ENCODE peak calls at places on chromosomes 16 and 17, in four cellular contexts. Q is Ammon's horn; W is activated naive CD4-positive, alpha-beta T cell treated with anti-CD3 and anti-CD28 coated beads, Interleukin-2, amount 50 U/mL, for 72 hours; B is fibroblast of the aortic adventitia. A is an unnamed sample.

GRCh38 chr16:48053346-48053745 is 102.4 kb downstream of the ABCC12 start:
- DNase-seq in Q (no peak), W (no peak), B (peak), A (no peak)

GRCh38 chr17:32266389-32267269 is 997 bp downstream of the RHBDL3 start:
- DNase-seq in Q (no peak), W (peak), B (no peak), A (no peak)

GRCh38 chr17:77285594-77286390 is 145.0 kb downstream of the SEC14L1 start:
- DNase-seq in Q (peak), W (peak), B (peak), A (peak)

GRCh38 chr17:40068129-40068581 is 5.4 kb downstream of the THRA start:
- DNase-seq in Q (peak), W (no peak), B (no peak), A (no peak)

GRCh38 chr16:56632160-56632847 is at the start of gene MT1M:
- DNase-seq in Q (peak), W (no peak), B (no peak), A (no peak)

GRCh38 chr16:55138298-55138697 is 185.7 kb upstream of the IRX6 start:
- DNase-seq in Q (no peak), W (no peak), B (no peak), A (no peak)

GRCh38 chr17:75557075-75557851 is 30.3 kb upstream of the MYO15B start:
- DNase-seq in Q (peak), W (no peak), B (peak), A (peak)

GRCh38 chr17:50129946-50130777 is at the start of gene SAMD14:
- DNase-seq in Q (no peak), W (peak), B (no peak), A (no peak)

GRCh38 chr17:7946441-7946840 is 14.4 kb downstream of the CNTROB start:
- DNase-seq in Q (no peak), W (no peak), B (no peak), A (no peak)

GRCh38 chr17:17713839-17714238 is 32.6 kb downstream of the RAI1 start:
- DNase-seq in Q (no peak), W (no peak), B (peak), A (peak)

GRCh38 chr17:29412780-29413565 is 22.8 kb downstream of the TAOK1 start:
- DNase-seq in Q (no peak), W (no peak), B (peak), A (no peak)

GRCh38 chr17:57343717-57344116 is 87.4 kb downstream of the MSI2 start:
- DNase-seq in Q (no peak), W (no peak), B (no peak), A (no peak)

GRCh38 chr16:57185446-57185944 is 344 bp downstream of the PSME3IP1 start:
- DNase-seq in Q (peak), W (no peak), B (peak), A (peak)

GRCh38 chr16:53404959-53405358 is 29.3 kb upstream of the RBL2 start:
- DNase-seq in Q (no peak), W (no peak), B (peak), A (no peak)

GRCh38 chr17:69269174-69269998 is 40.8 kb upstream of the ABCA10 start:
- DNase-seq in Q (peak), W (no peak), B (peak), A (no peak)

GRCh38 chr16:63361032-63361624 is 1324.9 kb upstream of the CDH8 start:
- DNase-seq in Q (peak), W (no peak), B (peak), A (peak)

GRCh38 chr16:71350821-71351557 is 7.5 kb upstream of the CALB2 start:
- DNase-seq in Q (no peak), W (no peak), B (no peak), A (no peak)

GRCh38 chr16:919658-920631 is 50.8 kb downstream of the LMF1 start:
- DNase-seq in Q (no peak), W (no peak), B (peak), A (peak)

GRCh38 chr17:50561796-50562195 is 1.3 kb downstream of the CACNA1G start:
- DNase-seq in Q (no peak), W (no peak), B (no peak), A (no peak)

GRCh38 chr16:4505356-4506153 is 29.4 kb downstream of the HMOX2 start:
- DNase-seq in Q (no peak), W (peak), B (no peak), A (no peak)

GRCh38 chr17:80035937-80036714 is at the start of gene CCDC40:
- DNase-seq in Q (peak), W (peak), B (peak), A (peak)

GRCh38 chr16:70157105-70157476 is 16.5 kb upstream of the CLEC18C start:
- DNase-seq in Q (no peak), W (no peak), B (no peak), A (peak)

GRCh38 chr17:66949501-66949900 is 15.0 kb upstream of the CACNG4 start:
- DNase-seq in Q (peak), W (no peak), B (peak), A (no peak)

GRCh38 chr17:48539177-48539576 is 5.7 kb downstream of the HOXB2 start:
- DNase-seq in Q (no peak), W (no peak), B (peak), A (no peak)

GRCh38 chr16:57803413-57803990 is 1.2 kb upstream of the KIFC3 start:
- DNase-seq in Q (peak), W (no peak), B (peak), A (peak)

GRCh38 chr16:88195021-88195581 is 187.7 kb upstream of the ZNF469 start:
- DNase-seq in Q (peak), W (no peak), B (no peak), A (no peak)

GRCh38 chr17:8016632-8017424 is 14.4 kb downstream of the GUCY2D start:
- DNase-seq in Q (peak), W (peak), B (peak), A (peak)

GRCh38 chr17:38897176-38897575 is 27.3 kb downstream of the LASP1 start:
- DNase-seq in Q (no peak), W (no peak), B (peak), A (peak)

GRCh38 chr16:49580751-49581303 is 207.2 kb downstream of the C16orf78 start:
- DNase-seq in Q (no peak), W (no peak), B (peak), A (peak)

GRCh38 chr16:85878875-85879274 is 20.1 kb upstream of the IRF8 start:
- DNase-seq in Q (no peak), W (no peak), B (peak), A (no peak)

GRCh38 chr17:64358261-64358788 is 32.3 kb downstream of the PECAM1 start:
- DNase-seq in Q (no peak), W (no peak), B (no peak), A (peak)

GRCh38 chr17:7014995-7015586 is 2.7 kb downstream of the RNASEK start:
- DNase-seq in Q (no peak), W (peak), B (peak), A (peak)

GRCh38 chr16:57501492-57501891 is 15.2 kb upstream of the DOK4 start:
- DNase-seq in Q (no peak), W (no peak), B (no peak), A (no peak)

GRCh38 chr16:71340406-71340805 is 18.1 kb upstream of the CALB2 start:
- DNase-seq in Q (no peak), W (no peak), B (no peak), A (no peak)

GRCh38 chr17:81380117-81380516 is 15.1 kb upstream of the BAHCC1 start:
- DNase-seq in Q (no peak), W (no peak), B (no peak), A (peak)

GRCh38 chr17:76268991-76269981 is 4.1 kb downstream of the UBALD2 start:
- DNase-seq in Q (no peak), W (no peak), B (no peak), A (peak)

GRCh38 chr16:27286446-27286845 is 17.9 kb upstream of the NSMCE1 start:
- DNase-seq in Q (peak), W (no peak), B (peak), A (peak)

A was measured in SJCRH30.